ENCODE peak calls at places on chromosomes 3 and 15, in four cellular contexts. One of them, this sample, is unnamed.
A peak's percentile ranks its signal among the peaks of the same experiment; 100 is the strongest.

GRCh38 chr3:99846472-99846871 is 28.8 kb downstream of the CMSS1 start:
- DNase-seq in HepG2: peak; percentile 46
- DNase-seq in K562: no peak
- DNase-seq in GM12878: no peak
- DNase-seq in this sample: no peak

GRCh38 chr3:161503271-161503670 is 6.7 kb downstream of the OTOL1 start:
- DNase-seq in K562: no peak
- DNase-seq in GM12878: no peak
- DNase-seq in HepG2: no peak
- DNase-seq in this sample: no peak

GRCh38 chr3:39205919-39206516 is 13.6 kb upstream of the XIRP1 start:
- DNase-seq in K562: no peak
- DNase-seq in GM12878: no peak
- DNase-seq in HepG2: no peak
- DNase-seq in this sample: no peak

GRCh38 chr3:151468284-151468917 is 7.5 kb upstream of the IGSF10 start:
- DNase-seq in HepG2: peak; percentile 63
- DNase-seq in GM12878: no peak
- DNase-seq in K562: peak; percentile 81
- DNase-seq in this sample: peak; percentile 58

GRCh38 chr3:120144267-120144666 is 50.0 kb upstream of the GSK3B start:
- DNase-seq in GM12878: no peak
- DNase-seq in K562: no peak
- DNase-seq in HepG2: peak; percentile 39
- DNase-seq in this sample: no peak

GRCh38 chr3:173284301-173284700 is 113.2 kb upstream of the NLGN1 start:
- DNase-seq in K562: no peak
- DNase-seq in GM12878: no peak
- DNase-seq in HepG2: no peak
- DNase-seq in this sample: no peak

GRCh38 chr3:10505791-10506585 is 602 bp upstream of the ATP2B2 start:
- DNase-seq in HepG2: no peak
- DNase-seq in K562: no peak
- DNase-seq in GM12878: no peak
- DNase-seq in this sample: peak; percentile 39

GRCh38 chr15:66072616-66073361 is 180.8 kb downstream of the MEGF11 start:
- DNase-seq in K562: no peak
- DNase-seq in HepG2: no peak
- DNase-seq in GM12878: no peak
- DNase-seq in this sample: no peak

GRCh38 chr3:100647673-100648072 is 38.3 kb downstream of the ADGRG7 start:
- DNase-seq in K562: no peak
- DNase-seq in HepG2: no peak
- DNase-seq in GM12878: no peak
- DNase-seq in this sample: no peak

GRCh38 chr15:79769933-79770332 is 126.9 kb downstream of the MTHFS start:
- DNase-seq in GM12878: no peak
- DNase-seq in K562: no peak
- DNase-seq in HepG2: no peak
- DNase-seq in this sample: no peak

GRCh38 chr15:79769081-79769481 is 127.7 kb downstream of the MTHFS start:
- DNase-seq in HepG2: peak; percentile 19
- DNase-seq in K562: peak; percentile 12
- DNase-seq in GM12878: no peak
- DNase-seq in this sample: peak; percentile 33
- TF ChIP-seq SMC3 in HepG2: no peak
- TF ChIP-seq SMC3 in K562: peak; percentile 27
- TF ChIP-seq SMC3 in GM12878: peak; percentile 59
- TF ChIP-seq SMC3 in this sample: peak; percentile 47

GRCh38 chr3:40387895-40388254 is 891 bp downstream of the ENTPD3 start:
- DNase-seq in K562: no peak
- DNase-seq in GM12878: no peak
- DNase-seq in HepG2: no peak
- DNase-seq in this sample: no peak

GRCh38 chr3:40381904-40382616 is 4.9 kb upstream of the ENTPD3 start:
- DNase-seq in K562: no peak
- DNase-seq in GM12878: no peak
- DNase-seq in HepG2: no peak
- DNase-seq in this sample: no peak

GRCh38 chr3:40386213-40386612 is 771 bp upstream of the ENTPD3 start:
- DNase-seq in HepG2: no peak
- DNase-seq in GM12878: no peak
- DNase-seq in K562: no peak
- DNase-seq in this sample: no peak

GRCh38 chr3:40382617-40382979 is 4.4 kb upstream of the ENTPD3 start:
- DNase-seq in K562: peak; percentile 77
- DNase-seq in GM12878: no peak
- DNase-seq in HepG2: peak; percentile 10
- DNase-seq in this sample: no peak

GRCh38 chr3:40387001-40387894 is at the start of gene ENTPD3:
- DNase-seq in HepG2: no peak
- DNase-seq in K562: peak; percentile 82
- DNase-seq in GM12878: no peak
- DNase-seq in this sample: peak; percentile 46
- TF ChIP-seq USF2 in HepG2: no peak
- TF ChIP-seq USF2 in K562: no peak
- TF ChIP-seq USF2 in GM12878: no peak
- TF ChIP-seq USF2 in this sample: no peak

DNA sequence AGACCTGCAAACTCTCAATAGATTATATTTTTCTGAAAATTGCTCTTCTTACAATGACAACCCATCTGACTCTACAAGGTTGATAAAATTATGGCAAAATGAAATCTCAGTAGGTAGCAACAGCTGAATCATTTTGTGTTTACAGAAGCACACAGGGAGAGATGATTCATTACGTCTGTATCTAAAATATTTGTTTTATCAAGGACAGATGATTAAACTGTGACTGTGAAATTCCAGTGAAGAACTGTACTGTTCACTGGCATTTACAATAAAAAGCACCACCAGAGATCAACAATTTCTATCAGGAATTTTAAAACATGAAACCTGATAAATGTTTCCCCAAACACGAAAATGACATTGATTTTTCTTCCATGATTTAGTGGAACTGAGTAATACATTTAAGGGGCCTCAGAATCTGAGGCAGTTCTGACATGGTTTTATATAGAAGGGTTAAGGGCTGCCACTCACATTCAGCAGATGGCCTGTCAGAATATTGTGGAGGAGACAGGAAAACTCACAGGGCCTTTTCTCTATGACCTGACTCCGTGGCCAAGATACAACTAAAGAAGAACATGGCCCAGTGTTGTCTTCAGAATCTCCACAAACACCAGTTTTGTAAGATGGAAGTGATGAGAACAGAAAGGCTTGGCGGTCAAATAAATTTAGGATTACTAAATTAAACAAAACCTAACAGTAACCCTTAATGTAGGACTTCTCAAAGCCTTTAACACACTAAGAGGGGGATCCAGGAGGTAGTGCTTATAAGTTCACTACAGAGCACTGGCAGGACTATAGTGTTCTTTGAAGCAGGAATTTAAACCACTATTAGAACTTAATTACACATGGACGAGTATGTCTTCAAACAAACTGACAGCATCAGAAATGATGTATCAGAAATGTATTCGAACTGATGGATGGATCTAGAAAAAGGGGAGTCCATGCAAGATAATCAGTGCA is 25.9 kb downstream of the RAD18 start:
- DNase-seq in HepG2: peak; percentile 6
- DNase-seq in GM12878: no peak
- DNase-seq in K562: no peak
- DNase-seq in this sample: no peak
- TF ChIP-seq SIN3A in HepG2: no peak
- TF ChIP-seq SIN3A in GM12878: no peak
- TF ChIP-seq SIN3A in K562: no peak
- TF ChIP-seq SIN3A in this sample: no peak

DNA sequence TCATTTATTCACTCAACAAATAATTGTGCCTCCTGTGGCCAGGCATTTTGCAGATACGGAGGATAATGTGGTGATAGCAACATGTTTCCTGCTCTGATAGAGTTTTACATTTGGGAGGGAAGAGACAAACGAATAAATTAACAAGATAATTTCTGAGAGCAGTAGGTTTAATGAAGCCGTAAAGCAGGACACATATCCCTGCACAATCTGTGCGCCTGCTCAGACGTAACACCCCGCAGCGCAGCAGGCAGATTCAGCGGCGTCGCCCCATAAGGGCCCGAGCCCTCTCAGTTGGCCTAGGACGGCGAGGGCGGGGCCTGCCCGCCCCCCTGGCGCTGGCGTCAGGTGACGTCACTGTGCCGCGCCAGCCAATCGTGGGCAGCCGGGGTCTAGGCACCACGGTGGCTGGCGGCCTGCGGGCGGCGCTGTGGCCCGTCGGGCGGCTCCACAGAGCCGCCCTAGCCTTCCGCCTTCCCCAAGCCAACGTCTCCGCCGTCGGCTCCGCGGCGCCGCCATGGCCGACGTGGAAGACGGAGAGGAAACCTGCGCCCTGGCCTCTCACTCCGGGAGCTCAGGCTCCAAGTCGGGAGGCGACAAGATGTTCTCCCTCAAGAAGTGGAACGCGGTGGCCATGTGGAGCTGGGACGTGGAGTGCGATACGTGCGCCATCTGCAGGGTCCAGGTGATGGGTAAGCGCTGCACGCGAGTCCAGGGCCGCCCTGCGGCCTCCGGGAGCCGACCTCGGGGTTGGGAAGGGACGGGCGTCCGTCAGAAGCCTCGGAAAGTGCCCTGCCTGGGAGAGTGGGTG is at the start of gene RNF7:
- DNase-seq in GM12878: peak; percentile 83
- DNase-seq in K562: peak; percentile 97
- DNase-seq in HepG2: peak; percentile 87
- DNase-seq in this sample: peak; percentile 98
- TF ChIP-seq SMC3 in GM12878: peak; percentile 36
- TF ChIP-seq SMC3 in K562: peak; percentile 80
- TF ChIP-seq SMC3 in HepG2: no peak
- TF ChIP-seq SMC3 in this sample: peak; percentile 48

GRCh38 chr3:48016336-48016973 is at the start of gene MAP4:
- DNase-seq in K562: peak; percentile 70
- DNase-seq in GM12878: no peak
- DNase-seq in HepG2: no peak
- DNase-seq in this sample: no peak
- TF ChIP-seq USF2 in K562: peak; percentile 54
- TF ChIP-seq USF2 in GM12878: no peak
- TF ChIP-seq USF2 in HepG2: no peak
- TF ChIP-seq USF2 in this sample: no peak

GRCh38 chr3:52454938-52455282 is 494 bp upstream of the NISCH start:
- DNase-seq in HepG2: no peak
- DNase-seq in K562: peak; percentile 13
- DNase-seq in GM12878: no peak
- DNase-seq in this sample: no peak

GRCh38 chr3:52455283-52456168 is at the start of gene NISCH:
- DNase-seq in K562: peak; percentile 88
- DNase-seq in GM12878: peak; percentile 30
- DNase-seq in HepG2: peak; percentile 58
- DNase-seq in this sample: peak; percentile 99

GRCh38 chr3:52458031-52458760 is 2.8 kb downstream of the NISCH start:
- DNase-seq in HepG2: no peak
- DNase-seq in GM12878: no peak
- DNase-seq in K562: no peak
- DNase-seq in this sample: no peak

GRCh38 chr3:52456169-52456799 is 880 bp downstream of the NISCH start:
- DNase-seq in K562: peak; percentile 19
- DNase-seq in GM12878: no peak
- DNase-seq in HepG2: no peak
- DNase-seq in this sample: peak; percentile 71

DNA sequence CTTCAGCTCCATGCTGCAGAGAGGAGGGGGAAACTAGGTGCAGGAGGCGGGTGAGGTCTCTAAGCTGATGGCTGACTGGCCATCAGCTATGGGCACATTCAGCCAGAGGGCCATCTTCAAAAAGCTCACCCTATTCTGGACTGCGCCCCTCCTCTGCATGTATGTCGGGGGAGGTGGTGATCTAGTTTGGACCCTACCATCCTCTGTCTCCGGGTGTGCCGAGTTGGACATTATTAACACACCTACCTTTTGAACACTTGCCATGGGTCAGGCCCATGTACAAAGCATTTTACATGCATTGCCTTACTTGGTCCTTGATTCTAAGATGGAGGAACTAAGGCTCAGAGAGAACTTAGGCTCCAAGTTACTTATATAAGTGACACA is 1.4 kb downstream of the NISCH start:
- DNase-seq in K562: peak; percentile 5
- DNase-seq in HepG2: no peak
- DNase-seq in GM12878: no peak
- DNase-seq in this sample: no peak
- TF ChIP-seq SIN3A in K562: no peak
- TF ChIP-seq SIN3A in HepG2: no peak
- TF ChIP-seq SIN3A in GM12878: no peak
- TF ChIP-seq SIN3A in this sample: no peak

DNA sequence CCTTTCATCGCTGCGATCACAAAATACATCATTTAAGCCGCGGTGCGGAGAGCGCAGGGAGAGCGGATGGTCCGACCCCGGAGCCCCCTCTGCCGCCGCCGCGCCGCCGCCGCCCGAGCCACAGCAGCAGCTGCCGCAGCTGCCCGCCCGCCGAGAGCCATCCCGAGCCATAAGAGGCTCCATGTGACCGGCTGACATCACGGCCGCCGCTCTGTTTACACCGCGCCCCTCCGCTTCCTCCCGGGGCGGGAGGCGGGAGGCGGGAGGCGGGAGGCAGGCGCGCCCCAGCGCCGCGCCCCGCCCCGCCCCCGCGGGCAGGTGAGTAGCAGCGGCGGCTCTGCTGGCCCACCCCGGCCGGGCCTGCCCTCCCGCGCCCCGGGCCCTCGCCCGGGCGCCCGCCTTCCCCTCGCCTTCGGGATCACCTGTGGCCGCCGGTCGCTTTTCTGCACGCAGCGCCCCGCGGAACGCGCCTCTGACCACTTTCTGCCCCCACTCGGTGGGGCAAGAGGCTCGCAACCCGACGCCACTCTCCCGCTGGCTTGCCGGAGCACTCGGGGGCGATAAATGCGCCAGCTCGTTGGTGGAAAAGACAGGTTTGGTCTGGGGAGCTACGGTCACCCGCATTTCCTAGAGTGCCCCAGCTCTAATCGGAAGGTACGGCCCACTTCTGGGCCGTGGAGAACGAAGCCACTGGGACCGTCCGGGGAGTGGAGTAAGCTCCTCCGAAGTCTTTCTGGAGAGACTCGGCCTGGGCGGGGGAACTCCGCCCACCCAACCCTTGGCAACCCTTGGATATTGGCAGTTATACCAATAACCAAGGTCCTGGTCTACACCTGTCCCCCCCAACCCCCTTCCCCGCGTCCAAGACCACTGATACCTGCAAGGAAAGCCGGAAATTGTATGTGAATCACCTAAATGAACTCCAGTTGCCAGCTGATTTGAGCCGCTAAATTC is 113.7 kb upstream of the ICE2 start:
- DNase-seq in HepG2: peak; percentile 74
- DNase-seq in K562: peak; percentile 54
- DNase-seq in GM12878: no peak
- DNase-seq in this sample: peak; percentile 88
- TF ChIP-seq SMC3 in HepG2: no peak
- TF ChIP-seq SMC3 in K562: no peak
- TF ChIP-seq SMC3 in GM12878: no peak
- TF ChIP-seq SMC3 in this sample: no peak

GRCh38 chr3:53776494-53777101 is 69.6 kb downstream of the CHDH start:
- DNase-seq in K562: no peak
- DNase-seq in HepG2: no peak
- DNase-seq in GM12878: no peak
- DNase-seq in this sample: no peak
- TF ChIP-seq USF2 in K562: no peak
- TF ChIP-seq USF2 in HepG2: no peak
- TF ChIP-seq USF2 in GM12878: no peak
- TF ChIP-seq USF2 in this sample: no peak

GRCh38 chr15:77370580-77370979 is 49.3 kb downstream of the PEAK1 start:
- DNase-seq in K562: peak; percentile 23
- DNase-seq in HepG2: no peak
- DNase-seq in GM12878: no peak
- DNase-seq in this sample: no peak
- TF ChIP-seq SIN3A in K562: no peak
- TF ChIP-seq SIN3A in HepG2: no peak
- TF ChIP-seq SIN3A in GM12878: no peak
- TF ChIP-seq SIN3A in this sample: no peak